ENCODE peak calls at places on chromosome 19, in four cellular contexts. C is GM23338, H is mammary epithelial cell, Z is IMR-90. A is an unnamed sample.

GRCh38 chr19:3378352-3379146 is 12.2 kb downstream of the NFIC start:
- DNase-seq in C (no peak), H (no peak), Z (no peak), A (no peak)

GRCh38 chr19:840519-841206 is at the start of gene PRTN3:
- DNase-seq in C (no peak), H (no peak), Z (no peak), A (no peak)

GRCh38 chr19:34556500-34556899 is 74.9 kb downstream of the WTIP start:
- DNase-seq in C (peak; percentile 75), H (peak; percentile 14), Z (no peak), A (peak; percentile 24)

GRCh38 chr19:7312816-7313215 is 18.6 kb upstream of the INSR start:
- DNase-seq in C (no peak), H (no peak), Z (no peak), A (no peak)

GRCh38 chr19:918481-919156 is 1.5 kb downstream of the KISS1R start:
- DNase-seq in C (peak; percentile 74), H (no peak), Z (no peak), A (no peak)

GRCh38 chr19:15201374-15202023 is 704 bp upstream of the NOTCH3 start:
- DNase-seq in C (no peak), H (no peak), Z (no peak), A (no peak)

GRCh38 chr19:55913643-55914268 is 18.4 kb downstream of the NLRP13 start:
- DNase-seq in C (no peak), H (no peak), Z (no peak), A (peak; percentile 46)

GRCh38 chr19:35114656-35115537 is 726 bp upstream of the FXYD3 start:
- DNase-seq in C (peak; percentile 90), H (peak; percentile 68), Z (peak; percentile 27), A (peak; percentile 79)

GRCh38 chr19:45355910-45356309 is 14.5 kb downstream of the ERCC2 start:
- DNase-seq in C (no peak), H (no peak), Z (no peak), A (no peak)

GRCh38 chr19:36097036-36097435 is 13.9 kb upstream of the OVOL3 start:
- DNase-seq in C (no peak), H (no peak), Z (no peak), A (no peak)

GRCh38 chr19:29098091-29098490 is 114.9 kb downstream of the UQCRFS1 start:
- DNase-seq in C (no peak), H (no peak), Z (no peak), A (no peak)

GRCh38 chr19:13475044-13475443 is 31.2 kb downstream of the CACNA1A start:
- DNase-seq in C (no peak), H (no peak), Z (no peak), A (no peak)

GRCh38 chr19:55461974-55462628 is 659 bp upstream of the ISOC2 start:
- DNase-seq in C (no peak), H (no peak), Z (peak; percentile 33), A (no peak)

GRCh38 chr19:18013621-18014111 is 5.7 kb downstream of the ARRDC2 start:
- DNase-seq in C (no peak), H (no peak), Z (no peak), A (no peak)

GRCh38 chr19:12834976-12835757 is 788 bp upstream of the RTBDN start:
- DNase-seq in C (peak; percentile 90), H (no peak), Z (no peak), A (peak; percentile 81)

GRCh38 chr19:4386038-4386782 is 14.1 kb downstream of the SH3GL1 start:
- DNase-seq in C (no peak), H (no peak), Z (peak; percentile 53), A (no peak)

GRCh38 chr19:35208121-35208520 is 20.4 kb downstream of the FAM187B start:
- DNase-seq in C (no peak), H (no peak), Z (no peak), A (no peak)

GRCh38 chr19:5434970-5435641 is 20.1 kb upstream of the ZNRF4 start:
- DNase-seq in C (no peak), H (peak; percentile 78), Z (peak; percentile 94), A (no peak)

GRCh38 chr19:32166238-32166637 is 179.2 kb upstream of the ZNF507 start:
- DNase-seq in C (no peak), H (no peak), Z (no peak), A (no peak)

GRCh38 chr19:36215276-36216171 is 618 bp downstream of the ZNF146 start:
- DNase-seq in C (peak; percentile 51), H (peak; percentile 10), Z (peak; percentile 62), A (peak; percentile 48)

GRCh38 chr19:10551698-10552301 is 8.1 kb downstream of the ATG4D start:
- DNase-seq in C (peak; percentile 69), H (peak; percentile 51), Z (no peak), A (peak; percentile 54)

GRCh38 chr19:13102666-13103584 is at the start of gene LYL1:
- DNase-seq in C (peak; percentile 79), H (no peak), Z (no peak), A (peak; percentile 88)

GRCh38 chr19:31534786-31535185 is 185.6 kb upstream of the TSHZ3 start:
- DNase-seq in C (no peak), H (no peak), Z (no peak), A (no peak)

DNA sequence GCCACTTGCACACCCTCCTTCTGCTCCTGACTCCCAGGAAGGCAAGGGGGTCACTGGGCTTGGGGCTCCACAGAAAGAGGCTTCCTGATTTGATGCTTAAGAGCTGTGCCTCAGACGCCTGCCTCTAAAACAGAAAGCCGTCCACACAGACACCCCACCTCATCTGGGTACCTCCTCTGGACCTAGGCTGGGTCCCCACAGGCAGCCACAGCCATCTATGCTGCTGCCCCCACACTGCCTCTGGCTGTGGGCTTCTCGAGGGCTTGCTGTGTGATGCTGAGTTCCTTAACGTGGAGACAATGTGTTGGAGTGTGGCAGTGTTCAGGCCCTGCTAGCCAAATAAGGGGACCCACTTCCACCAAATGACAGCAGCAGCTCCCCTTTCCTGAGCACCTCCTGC is 8.5 kb upstream of the ZSCAN22 start:
- DNase-seq in C (no peak), H (no peak), Z (no peak), A (no peak)
- H4K20me1 ChIP-seq in C (peaks cover 17% of the 10 kb centered on the region), H (no peaks in the 10 kb centered on the region), Z (peaks cover 28% of the 10 kb centered on the region), A (no peaks in the 10 kb centered on the region)

GRCh38 chr19:33323093-33323820 is 20.9 kb upstream of the CEBPA start:
- DNase-seq in C (no peak), H (no peak), Z (no peak), A (no peak)
- TF ChIP-seq CTCF in C (no peak), H (no peak), Z (no peak), A (no peak)

GRCh38 chr19:19387108-19387507 is 18.4 kb upstream of the GATAD2A start:
- DNase-seq in C (no peak), H (no peak), Z (no peak), A (no peak)

GRCh38 chr19:19386373-19386869 is 19.1 kb upstream of the GATAD2A start:
- DNase-seq in C (peak; percentile 52), H (no peak), Z (no peak), A (no peak)

GRCh38 chr19:19385900-19386339 is 19.6 kb upstream of the GATAD2A start:
- DNase-seq in C (peak; percentile 66), H (no peak), Z (no peak), A (peak; percentile 77)

GRCh38 chr19:19385131-19385899 is 20.2 kb upstream of the GATAD2A start:
- DNase-seq in C (peak; percentile 99), H (peak; percentile 100), Z (peak; percentile 100), A (peak; percentile 100)

DNA sequence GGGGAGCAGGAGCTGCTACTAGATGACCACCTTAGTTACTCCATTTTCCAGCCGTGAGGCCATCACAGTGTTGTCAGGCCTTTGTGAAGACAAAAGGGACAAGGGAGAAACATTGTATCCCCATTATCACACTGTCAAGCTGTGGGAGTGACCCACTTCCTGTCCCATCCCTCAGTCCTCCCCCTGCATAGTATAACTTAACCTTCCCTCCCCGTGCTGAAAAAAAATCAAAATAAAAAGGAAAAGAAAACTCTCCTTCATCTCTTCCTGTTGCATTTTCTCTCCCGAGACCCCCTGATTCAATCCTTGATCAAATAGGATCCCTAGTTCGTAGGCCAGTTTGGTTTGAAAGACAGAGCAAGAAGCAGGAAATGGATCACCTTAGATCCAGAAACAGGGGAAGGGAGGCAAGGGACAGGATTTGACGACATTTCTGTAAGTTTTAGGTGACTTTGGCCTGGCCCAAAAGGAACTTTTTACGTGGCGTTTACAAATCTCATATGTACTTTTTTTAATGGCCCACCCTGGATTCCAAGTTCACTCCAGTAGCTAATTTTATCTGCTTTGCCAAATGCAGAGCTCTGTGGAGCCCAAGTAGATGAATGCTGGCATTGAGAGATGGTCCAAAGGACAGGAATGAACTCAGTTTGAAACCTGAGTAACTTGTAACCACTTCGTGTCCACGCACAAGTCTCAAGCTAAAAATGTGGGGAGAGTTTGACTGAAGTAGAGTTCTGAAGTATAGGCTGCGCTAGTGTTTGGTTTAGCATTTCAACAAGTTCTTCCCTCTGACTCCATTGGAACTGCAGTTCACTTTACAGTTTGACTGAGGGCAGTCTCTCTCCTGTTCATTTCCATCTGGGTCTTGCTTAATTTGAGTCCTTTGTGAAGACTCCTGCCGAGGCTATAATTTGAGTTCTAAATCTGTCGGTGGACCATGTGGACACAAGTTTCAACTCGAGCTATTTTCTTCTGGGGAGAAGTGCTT is 16.6 kb upstream of the GATAD2A start:
- DNase-seq in C (no peak), H (no peak), Z (no peak), A (no peak)
- H3K4me2 ChIP-seq in C (peak overlapping the region; percentile 73), H (peak overlapping the region; percentile 65), Z (peak overlapping the region; percentile 26), A (peak overlapping the region; percentile 48)

GRCh38 chr19:47754206-47755064 is 9.1 kb downstream of the NOP53 start:
- DNase-seq in C (no peak), H (no peak), Z (no peak), A (no peak)

GRCh38 chr19:47755065-47755761 is 9.9 kb downstream of the NOP53 start:
- DNase-seq in C (no peak), H (no peak), Z (no peak), A (no peak)

GRCh38 chr19:47750752-47751151 is 5.4 kb downstream of the NOP53 start:
- DNase-seq in C (no peak), H (no peak), Z (no peak), A (no peak)

GRCh38 chr19:47749326-47749725 is 4.0 kb downstream of the NOP53 start:
- DNase-seq in C (no peak), H (no peak), Z (no peak), A (peak; percentile 81)

GRCh38 chr19:47752440-47753211 is 7.3 kb downstream of the NOP53 start:
- DNase-seq in C (no peak), H (no peak), Z (no peak), A (no peak)
- H4K20me1 ChIP-seq in C (peaks cover 15% of the 10 kb centered on the region), H (no peaks in the 10 kb centered on the region), Z (peaks cover 26% of the 10 kb centered on the region), A (no peaks in the 10 kb centered on the region)

DNA sequence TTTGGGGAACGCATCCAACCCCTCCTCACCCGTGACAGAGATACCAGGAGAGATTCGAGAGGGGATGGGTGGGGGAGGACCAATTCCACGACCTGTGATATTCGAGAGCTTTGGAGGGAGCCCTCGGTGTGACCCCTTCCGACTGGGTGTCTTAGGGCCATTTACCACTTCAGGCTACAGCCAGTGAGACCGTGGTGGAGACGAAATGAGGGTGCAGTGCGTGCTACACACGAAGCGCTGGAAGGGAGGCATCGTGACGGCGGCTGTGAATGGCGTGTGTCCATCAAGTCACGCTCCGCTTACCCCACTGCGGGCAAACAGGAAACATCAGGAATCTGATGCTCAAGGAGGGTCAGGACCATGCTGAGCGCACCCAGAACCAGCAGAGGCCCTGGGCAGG is 10.4 kb downstream of the CTU1 start:
- DNase-seq in C (no peak), H (no peak), Z (no peak), A (no peak)
- TF ChIP-seq CTCF in C (no peak), H (no peak), Z (no peak), A (no peak)